ENCODE peak calls at places on chromosomes 3 and 15, in four cellular contexts. X, A, M and J are unnamed samples.

GRCh38 chr3:195809796-195810454 is 1.8 kb downstream of the MUC4 start:
- DNase-seq in X (no peak), A (no peak), M (no peak), J (no peak)

GRCh38 chr15:56194035-56194434 is 49.6 kb downstream of the RFX7 start:
- DNase-seq in X (no peak), A (no peak), M (no peak), J (no peak)

GRCh38 chr3:185807455-185808068 is 17.3 kb downstream of the IGF2BP2 start:
- DNase-seq in X (no peak), A (peak; percentile 85), M (no peak), J (no peak)

GRCh38 chr15:64193971-64194370 is 31.1 kb upstream of the PPIB start:
- DNase-seq in X (no peak), A (no peak), M (no peak), J (no peak)

GRCh38 chr3:171847133-171847532 is 4.0 kb downstream of the TMEM212 start:
- DNase-seq in X (no peak), A (no peak), M (no peak), J (no peak)

GRCh38 chr15:57896114-57896513 is 169.4 kb downstream of the ALDH1A2 start:
- DNase-seq in X (no peak), A (no peak), M (no peak), J (no peak)

GRCh38 chr3:131883086-131883485 is 151.7 kb downstream of the CPNE4 start:
- DNase-seq in X (no peak), A (no peak), M (no peak), J (no peak)

GRCh38 chr15:81312790-81313543 is 11.0 kb downstream of the STARD5 start:
- DNase-seq in X (no peak), A (peak; percentile 99), M (peak; percentile 57), J (no peak)

GRCh38 chr3:24683511-24684384 is 189.1 kb upstream of the THRB start:
- DNase-seq in X (no peak), A (peak; percentile 82), M (peak; percentile 12), J (peak; percentile 51)

GRCh38 chr15:29736745-29737023 is 85.6 kb downstream of the TJP1 start:
- DNase-seq in X (no peak), A (peak; percentile 18), M (no peak), J (no peak)

GRCh38 chr3:43670635-43671522 is 19.9 kb upstream of the ABHD5 start:
- DNase-seq in X (no peak), A (no peak), M (no peak), J (peak; percentile 46)

GRCh38 chr15:45635191-45635638 is 386 bp downstream of the SQOR start:
- DNase-seq in X (peak; percentile 50), A (peak; percentile 18), M (peak; percentile 82), J (no peak)

GRCh38 chr15:31225356-31225955 is 101.2 kb upstream of the KLF13 start:
- DNase-seq in X (no peak), A (no peak), M (no peak), J (no peak)

GRCh38 chr3:48268381-48268935 is 27.6 kb downstream of the ZNF589 start:
- DNase-seq in X (no peak), A (no peak), M (peak; percentile 83), J (no peak)

GRCh38 chr3:23546186-23546585 is 259.6 kb upstream of the UBE2E1 start:
- DNase-seq in X (no peak), A (peak; percentile 37), M (no peak), J (no peak)

GRCh38 chr3:29324180-29324651 is 43.3 kb downstream of the RBMS3 start:
- DNase-seq in X (no peak), A (peak; percentile 76), M (peak; percentile 11), J (peak; percentile 33)

GRCh38 chr3:197023241-197023997 is 6.2 kb downstream of the MELTF start:
- DNase-seq in X (no peak), A (no peak), M (no peak), J (peak; percentile 51)

GRCh38 chr3:29067014-29067413 is 213.9 kb upstream of the RBMS3 start:
- DNase-seq in X (no peak), A (peak; percentile 9), M (no peak), J (no peak)

GRCh38 chr15:48424076-48424475 is 92.8 kb downstream of the DUT start:
- DNase-seq in X (no peak), A (peak; percentile 38), M (no peak), J (no peak)

GRCh38 chr3:72265250-72265649 is 480.3 kb upstream of the PROK2 start:
- DNase-seq in X (no peak), A (peak; percentile 57), M (no peak), J (no peak)

GRCh38 chr15:80966431-80967197 is 23.0 kb downstream of the MESD start:
- DNase-seq in X (no peak), A (no peak), M (no peak), J (no peak)

GRCh38 chr15:80752204-80752603 is 27.0 kb upstream of the CEMIP start:
- DNase-seq in X (no peak), A (no peak), M (no peak), J (no peak)